ENCODE peak calls at places on chromosomes 11 and 22, in ten cellular contexts. W is breast epithelium, T is MCF 10A, U is HFF-Myc, I is nephron progenitor cell, P is gastrocnemius medialis, A is heart left ventricle, N is HL-60, J is H1, G is mesothelial cell of epicardium. S is an unnamed sample.

GRCh38 chr11:105000797-105001196 is 22.2 kb downstream of the CASP5 start:
- DNase-seq in I (no peak), N (no peak), A (no peak), P (no peak), T (peak; percentile 13), G (no peak), J (peak; percentile 76), U (no peak), W (no peak), S (no peak)

GRCh38 chr11:115463606-115464005 is 40.6 kb downstream of the CADM1 start:
- DNase-seq in G (no peak), A (no peak), U (no peak), N (no peak), T (no peak), I (no peak), P (no peak), J (no peak), W (no peak), S (no peak)

GRCh38 chr11:36456136-36456535 is 53.9 kb downstream of the TRAF6 start:
- DNase-seq in I (no peak), P (no peak), N (no peak), A (no peak), J (no peak), G (no peak), U (no peak), T (no peak), W (no peak), S (no peak)

GRCh38 chr11:57278721-57279095 is 41.7 kb upstream of the APLNR start:
- DNase-seq in T (no peak), I (no peak), N (no peak), U (no peak), A (no peak), G (no peak), P (no peak), J (no peak), W (no peak), S (no peak)

GRCh38 chr22:50034126-50035081 is 21.8 kb upstream of the IL17REL start:
- DNase-seq in T (no peak), W (no peak), A (no peak), J (no peak), N (no peak), I (no peak), P (no peak), U (no peak), G (no peak), S (no peak)

GRCh38 chr11:131889146-131889577 is 518.7 kb downstream of the NTM start:
- DNase-seq in G (no peak), T (no peak), A (no peak), W (no peak), I (peak; percentile 34), P (no peak), U (peak; percentile 82), J (no peak), N (no peak), S (no peak)

GRCh38 chr11:45089845-45090499 is 56.5 kb upstream of the PRDM11 start:
- DNase-seq in I (no peak), U (no peak), N (no peak), G (no peak), P (no peak), J (no peak), W (no peak), T (peak; percentile 46), A (no peak), S (no peak)

GRCh38 chr22:45672564-45673481 is 1.2 kb downstream of the ATXN10 start:
- DNase-seq in N (no peak), U (no peak), W (no peak), T (no peak), A (no peak), I (no peak), J (no peak), P (no peak), G (no peak), S (no peak)

GRCh38 chr11:117459121-117459978 is 131.7 kb downstream of the CEP164 start:
- DNase-seq in T (no peak), W (no peak), N (no peak), A (no peak), I (no peak), P (no peak), J (no peak), U (no peak), G (no peak), S (no peak)

GRCh38 chr11:32891657-32892354 is 805 bp upstream of the QSER1 start:
- DNase-seq in W (no peak), U (no peak), J (no peak), P (no peak), A (no peak), N (no peak), T (peak; percentile 35), I (no peak), G (no peak), S (no peak)

GRCh38 chr11:111586305-111586915 is 15.8 kb upstream of the SIK2 start:
- DNase-seq in J (no peak), G (no peak), T (peak; percentile 55), N (no peak), A (no peak), I (no peak), W (no peak), P (no peak), U (no peak), S (no peak)

GRCh38 chr22:43297246-43298061 is 45.7 kb downstream of the SCUBE1 start:
- DNase-seq in P (no peak), A (no peak), W (no peak), I (no peak), J (no peak), T (no peak), G (no peak), N (no peak), U (no peak), S (no peak)

GRCh38 chr11:105071060-105071732 is 26.1 kb upstream of the CARD16 start:
- DNase-seq in P (no peak), I (no peak), A (no peak), W (no peak), N (no peak), G (no peak), J (no peak), T (peak; percentile 52), U (no peak), S (no peak)

GRCh38 chr11:122732342-122733300 is 77.1 kb downstream of the UBASH3B start:
- DNase-seq in A (no peak), U (no peak), W (no peak), N (no peak), G (no peak), I (no peak), T (no peak), J (no peak), P (no peak), S (no peak)

DNA sequence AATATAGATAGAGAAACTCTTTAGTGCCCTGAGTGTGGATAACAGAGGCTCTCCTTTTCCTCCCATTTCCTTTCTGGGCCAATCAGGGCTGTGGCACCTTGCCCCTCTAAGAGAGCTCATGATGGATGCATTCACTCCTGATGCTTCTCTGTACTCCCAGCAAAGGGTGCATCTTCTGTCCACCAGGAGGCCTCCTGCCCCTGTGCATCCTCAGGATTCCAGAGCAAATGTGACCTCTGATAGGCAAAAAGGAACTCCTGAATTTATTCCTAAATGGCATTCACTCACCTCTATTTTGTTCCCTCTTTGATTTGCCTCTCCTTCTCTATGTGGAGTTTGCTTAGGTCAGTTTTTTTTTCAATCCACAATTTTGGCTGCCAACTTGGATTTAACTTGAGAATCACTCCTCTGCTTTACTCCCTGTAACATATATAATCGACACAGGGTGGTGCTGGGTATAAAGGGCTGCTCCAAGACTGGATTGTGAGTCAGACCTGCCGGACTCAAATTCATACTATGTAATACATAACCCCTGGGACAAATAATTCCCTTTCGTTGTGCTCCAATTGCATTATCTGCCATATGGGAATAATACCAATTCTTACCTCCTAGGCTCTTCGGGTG is 1.1 kb upstream of the MRGPRX4 start:
- DNase-seq in G (no peak), A (no peak), J (no peak), P (no peak), W (no peak), I (peak; percentile 42), T (peak; percentile 66), U (peak; percentile 10), N (no peak), S (no peak)
- TF ChIP-seq CTCF in G (peak; percentile 16), A (no peak), J (peak; percentile 80), P (no peak), W (peak; percentile 16), I (peak; percentile 69), T (peak; percentile 46), U (peak; percentile 66), N (no peak), S (peak; percentile 62)

GRCh38 chr11:67665537-67666302 is 8.7 kb downstream of the ALDH3B2 start:
- DNase-seq in U (no peak), N (no peak), I (no peak), A (no peak), P (no peak), T (peak; percentile 27), J (no peak), W (no peak), G (no peak), S (peak; percentile 34)
- TF ChIP-seq CTCF in U (no peak), N (no peak), I (no peak), A (peak; percentile 9), P (no peak), T (peak; percentile 22), J (peak; percentile 27), W (no peak), G (no peak), S (peak; percentile 5)

DNA sequence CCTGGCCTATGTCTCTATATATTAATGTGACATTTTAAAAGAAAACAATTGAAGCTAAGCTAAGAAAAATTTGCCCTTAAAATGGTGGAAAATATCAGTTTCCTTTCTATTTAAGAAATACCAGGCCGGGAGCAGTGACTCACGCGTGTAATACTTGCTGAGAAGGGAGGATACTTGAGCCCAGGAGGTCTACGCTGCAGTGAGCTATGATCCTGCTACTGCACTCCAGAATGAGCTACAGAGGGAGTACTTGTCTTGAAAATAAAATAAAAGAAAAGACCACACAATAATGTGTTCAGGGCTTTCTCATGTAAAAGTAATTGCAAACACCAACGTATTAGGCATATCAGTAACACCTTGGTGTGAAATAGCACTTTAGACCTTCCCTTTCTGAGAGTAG is 1.4 kb upstream of the PRSS23 start:
- DNase-seq in G (no peak), P (no peak), T (peak; percentile 20), W (no peak), J (no peak), U (no peak), A (no peak), N (no peak), I (no peak), S (no peak)
- TF ChIP-seq CTCF in G (no peak), P (no peak), T (no peak), W (no peak), J (no peak), U (no peak), A (no peak), N (no peak), I (no peak), S (no peak)

DNA sequence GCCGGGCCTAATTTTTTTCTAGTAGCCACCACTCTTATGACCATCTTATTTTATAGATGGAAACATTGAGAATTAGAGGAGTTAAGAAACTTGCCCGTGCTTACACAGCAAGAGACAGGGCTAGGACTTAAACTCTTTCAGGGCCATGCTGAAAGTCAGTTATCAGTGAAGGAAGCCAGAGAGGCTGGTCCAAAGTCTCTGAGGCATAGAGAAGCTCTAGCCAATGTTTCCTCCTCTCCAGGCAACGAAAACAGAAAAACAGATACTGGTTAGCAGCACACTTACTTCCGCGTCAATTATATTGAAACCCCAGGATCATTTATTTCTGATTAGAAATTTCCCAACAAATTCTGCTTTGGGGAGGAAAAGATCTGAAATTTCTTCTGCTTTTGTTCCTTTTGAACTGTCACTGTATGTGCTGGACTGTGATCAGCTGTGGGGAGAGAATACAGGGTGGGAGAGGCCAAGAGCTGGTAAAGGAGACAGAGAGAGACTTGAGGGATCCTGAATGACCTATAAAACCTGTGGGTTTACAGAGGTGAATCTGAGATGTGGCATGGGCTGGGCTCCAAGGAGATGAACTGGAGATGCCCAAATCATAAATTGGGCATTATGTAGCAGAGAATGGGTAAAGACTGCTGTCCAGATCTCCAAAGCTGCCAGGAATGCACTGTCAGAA is 37.5 kb upstream of the CAPRIN1 start:
- DNase-seq in W (no peak), P (no peak), T (no peak), J (no peak), U (no peak), G (no peak), I (no peak), N (no peak), A (no peak), S (no peak)
- TF ChIP-seq CTCF in W (no peak), P (no peak), T (no peak), J (no peak), U (no peak), G (no peak), I (no peak), N (no peak), A (no peak), S (no peak)